ENCODE peak calls at places on chromosomes 11 and 22, in five cellular contexts. L, Q, P, Y and Z are unnamed samples.

GRCh38 chr11:72333657-72334056 is 89.7 kb upstream of the PHOX2A start:
- DNase-seq in Y (no peak), L (peak; percentile 18), P (no peak), Q (no peak), Z (peak; percentile 39)

GRCh38 chr11:33103836-33104235 is 57.4 kb downstream of the CSTF3 start:
- DNase-seq in P (no peak), L (no peak), Q (no peak), Y (no peak), Z (no peak)

GRCh38 chr11:115264278-115264677 is 239.9 kb downstream of the CADM1 start:
- DNase-seq in Y (peak; percentile 74), L (no peak), P (no peak), Q (no peak), Z (no peak)

GRCh38 chr11:10407055-10407454 is 48.0 kb upstream of the AMPD3 start:
- DNase-seq in Y (no peak), Q (peak; percentile 40), L (no peak), P (no peak), Z (no peak)

GRCh38 chr11:44623716-44624491 is 58.4 kb downstream of the CD82 start:
- DNase-seq in L (peak; percentile 13), Y (no peak), P (peak; percentile 67), Q (no peak), Z (no peak)

GRCh38 chr11:65366340-65366773 is 11.8 kb downstream of the TIGD3 start:
- DNase-seq in L (no peak), P (no peak), Q (no peak), Y (peak; percentile 72), Z (peak; percentile 90)

GRCh38 chr11:87141980-87142514 is 104.3 kb downstream of the TMEM135 start:
- DNase-seq in Y (no peak), L (no peak), P (no peak), Q (no peak), Z (no peak)

GRCh38 chr11:111983187-111983986 is 41.8 kb upstream of the DLAT start:
- DNase-seq in Y (no peak), L (no peak), Q (no peak), P (no peak), Z (peak; percentile 86)

GRCh38 chr11:73240190-73240781 is 22.2 kb downstream of the P2RY2 start:
- DNase-seq in Y (no peak), P (peak; percentile 70), Q (no peak), L (no peak), Z (no peak)

GRCh38 chr11:16043617-16044016 is 312.7 kb downstream of the SOX6 start:
- DNase-seq in Q (no peak), L (no peak), P (no peak), Y (no peak), Z (no peak)

GRCh38 chr11:69535928-69536327 is 54.5 kb downstream of the LINC01488 start:
- DNase-seq in Q (no peak), L (no peak), P (peak; percentile 41), Y (no peak), Z (no peak)

GRCh38 chr11:98965775-98966174 is 55.0 kb upstream of the CNTN5 start:
- DNase-seq in Q (no peak), P (no peak), L (no peak), Y (no peak), Z (no peak)

GRCh38 chr11:129374081-129374992 is 1.3 kb upstream of the BARX2 start:
- DNase-seq in Q (no peak), Y (no peak), P (no peak), L (no peak), Z (peak; percentile 51)

GRCh38 chr11:133897331-133897650 is 52.0 kb upstream of the SPATA19 start:
- DNase-seq in P (peak; percentile 32), Q (no peak), Y (no peak), L (no peak), Z (no peak)

GRCh38 chr11:3000032-3000961 is 8.2 kb upstream of the NAP1L4 start:
- DNase-seq in P (peak; percentile 94), L (no peak), Y (no peak), Q (peak; percentile 83), Z (no peak)

GRCh38 chr11:125110996-125111340 is 458 bp downstream of the TMEM218 start:
- DNase-seq in Q (no peak), L (no peak), Y (no peak), P (no peak), Z (no peak)

GRCh38 chr11:130516175-130516867 is 67.9 kb downstream of the ADAMTS15 start:
- DNase-seq in L (no peak), Y (no peak), Q (no peak), P (no peak), Z (no peak)

GRCh38 chr11:45517171-45517770 is 148.2 kb downstream of the CHST1 start:
- DNase-seq in Q (no peak), Y (no peak), P (peak; percentile 34), L (no peak), Z (no peak)

GRCh38 chr11:14973621-14974020 is 1.5 kb upstream of the CALCA start:
- DNase-seq in Q (no peak), P (peak; percentile 60), Y (no peak), L (peak; percentile 26), Z (no peak)

GRCh38 chr11:72553748-72554147 is 119.4 kb upstream of the CLPB start:
- DNase-seq in Q (no peak), Y (no peak), L (no peak), P (no peak), Z (no peak)

GRCh38 chr11:118434553-118435232 is 1.6 kb upstream of the KMT2A start:
- DNase-seq in Y (no peak), P (peak; percentile 67), Q (no peak), L (peak; percentile 35), Z (no peak)

GRCh38 chr11:115616941-115617340 is 112.7 kb upstream of the CADM1 start:
- DNase-seq in Y (peak; percentile 59), Q (no peak), L (no peak), P (no peak), Z (no peak)

GRCh38 chr11:77065878-77066228 is 918 bp upstream of the CAPN5 start:
- DNase-seq in Y (peak; percentile 12), Q (no peak), P (peak; percentile 81), L (peak; percentile 26), Z (no peak)

GRCh38 chr22:46586531-46587011 is 33.6 kb upstream of the GRAMD4 start:
- DNase-seq in Y (no peak), L (no peak), P (no peak), Q (no peak), Z (peak; percentile 77)

GRCh38 chr11:58028687-58029411 is 1.9 kb upstream of the OR6Q1 start:
- DNase-seq in L (no peak), Q (no peak), Y (no peak), P (no peak), Z (peak; percentile 5)

GRCh38 chr22:22871536-22872278 is 15.9 kb upstream of the IGLL5 start:
- DNase-seq in L (no peak), Y (no peak), Q (no peak), P (no peak), Z (no peak)

GRCh38 chr11:35680506-35680905 is 17.9 kb downstream of the TRIM44 start:
- DNase-seq in L (no peak), P (no peak), Q (no peak), Y (no peak), Z (no peak)

GRCh38 chr11:762421-763072 is 14.7 kb downstream of the GATD1 start:
- DNase-seq in P (no peak), Q (peak; percentile 98), L (no peak), Y (no peak), Z (peak; percentile 67)

GRCh38 chr11:71499546-71499945 is 27.5 kb upstream of the KRTAP5-7 start:
- DNase-seq in Y (no peak), P (no peak), L (no peak), Q (no peak), Z (no peak)

GRCh38 chr11:70090989-70091388 is 12.9 kb downstream of the ANO1 start:
- DNase-seq in Q (no peak), L (no peak), P (peak; percentile 82), Y (peak; percentile 48), Z (no peak)

GRCh38 chr11:46618789-46619188 is 1.4 kb downstream of the ATG13 start:
- DNase-seq in L (no peak), Q (no peak), Y (no peak), P (no peak), Z (peak; percentile 25)